ENCODE peak calls at places on chromosomes 11 and 22, in four cellular contexts. J is left ventricle myocardium inferior, A is T-helper 1 cell, W is body of pancreas. L is an unnamed sample.

GRCh38 chr11:88174627-88175003 is 628 bp downstream of the RAB38 start:
- DNase-seq in W (peak), A (no peak), J (peak), L (peak)

GRCh38 chr22:46107089-46107664 is 43.1 kb upstream of the PPARA start:
- DNase-seq in W (peak), J (no peak), A (no peak), L (no peak)

GRCh38 chr11:3642071-3642951 is 519 bp upstream of the ART5 start:
- DNase-seq in W (peak), J (peak), A (peak), L (peak)

GRCh38 chr11:132158696-132159095 is 788.3 kb downstream of the NTM start:
- DNase-seq in W (no peak), J (no peak), A (no peak), L (peak)

GRCh38 chr11:111797145-111797581 is 31.0 kb upstream of the PPP2R1B start:
- DNase-seq in J (no peak), W (no peak), A (no peak), L (no peak)

GRCh38 chr11:34395916-34396555 is 38.2 kb upstream of the ABTB2 start:
- DNase-seq in W (no peak), A (no peak), J (no peak), L (peak)

GRCh38 chr11:69923641-69924307 is 104.6 kb upstream of the FGF3 start:
- DNase-seq in J (no peak), W (no peak), A (no peak), L (no peak)

GRCh38 chr11:16785520-16786128 is 47.2 kb downstream of the C11orf58 start:
- DNase-seq in A (no peak), W (peak), J (peak), L (peak)

GRCh38 chr11:113906038-113906437 is 1.4 kb downstream of the HTR3B start:
- DNase-seq in A (no peak), J (no peak), W (peak), L (no peak)

GRCh38 chr22:19179472-19180048 is 1.0 kb upstream of the SLC25A1 start:
- DNase-seq in W (peak), J (peak), A (no peak), L (peak)

GRCh38 chr11:132140056-132140455 is 769.6 kb downstream of the NTM start:
- DNase-seq in J (no peak), A (no peak), W (no peak), L (no peak)

GRCh38 chr11:134508219-134508990 is 96.4 kb upstream of the B3GAT1 start:
- DNase-seq in W (peak), A (no peak), J (no peak), L (no peak)

GRCh38 chr11:130894322-130895025 is 21.8 kb downstream of the SNX19 start:
- DNase-seq in A (peak), W (peak), J (peak), L (peak)

GRCh38 chr11:65873280-65874156 is 918 bp upstream of the EFEMP2 start:
- DNase-seq in A (peak), W (peak), J (peak), L (peak)

GRCh38 chr11:66045177-66045639 is 3.8 kb downstream of the GAL3ST3 start:
- DNase-seq in A (peak), W (peak), J (peak), L (peak)

GRCh38 chr11:44993971-44994705 is 43.5 kb upstream of the TP53I11 start:
- DNase-seq in J (no peak), W (peak), A (no peak), L (no peak)

GRCh38 chr11:122140535-122140934 is 24.5 kb upstream of the BLID start:
- DNase-seq in A (no peak), J (no peak), W (no peak), L (peak)

GRCh38 chr11:75380716-75381420 is 18.4 kb upstream of the RPS3 start:
- DNase-seq in J (no peak), W (peak), A (no peak), L (no peak)

GRCh38 chr11:86990520-86990919 is 35.3 kb upstream of the FZD4 start:
- DNase-seq in W (no peak), A (no peak), J (no peak), L (peak)

GRCh38 chr22:17430298-17430900 is 61.1 kb downstream of the CECR2 start:
- DNase-seq in A (no peak), J (no peak), W (no peak), L (peak)

GRCh38 chr22:49587987-49588386 is 239.7 kb downstream of the BRD1 start:
- DNase-seq in A (no peak), W (no peak), J (no peak), L (no peak)

GRCh38 chr11:34356918-34357645 is 728 bp downstream of the ABTB2 start:
- DNase-seq in J (peak), A (peak), W (peak), L (peak)

GRCh38 chr11:12981879-12982531 is 27.1 kb upstream of the RASSF10 start:
- DNase-seq in A (no peak), W (no peak), J (no peak), L (no peak)

GRCh38 chr11:123454796-123455195 is 24.7 kb downstream of the GRAMD1B start:
- DNase-seq in A (no peak), W (no peak), J (no peak), L (no peak)

GRCh38 chr11:70819022-70819421 is 420.7 kb downstream of the CTTN start:
- DNase-seq in A (no peak), W (no peak), J (no peak), L (no peak)

GRCh38 chr11:74942073-74942750 is 6.7 kb downstream of the XRRA1 start:
- DNase-seq in J (no peak), A (no peak), W (no peak), L (no peak)

GRCh38 chr11:75324740-75325139 is 26.7 kb downstream of the ARRB1 start:
- DNase-seq in J (no peak), A (no peak), W (no peak), L (no peak)

GRCh38 chr11:115636686-115637555 is 132.7 kb upstream of the CADM1 start:
- DNase-seq in W (no peak), A (no peak), J (no peak), L (no peak)

GRCh38 chr11:131815631-131816030 is 445.2 kb downstream of the NTM start:
- DNase-seq in W (no peak), A (no peak), J (no peak), L (no peak)

GRCh38 chr11:65541093-65542010 is 16.5 kb downstream of the SCYL1 start:
- DNase-seq in A (no peak), W (no peak), J (no peak), L (no peak)

GRCh38 chr11:71198141-71198822 is 54.1 kb downstream of the SHANK2 start:
- DNase-seq in J (no peak), W (no peak), A (no peak), L (no peak)

GRCh38 chr22:38950527-38951111 is 6.8 kb upstream of the APOBEC3A start:
- DNase-seq in J (no peak), A (no peak), W (no peak), L (no peak)

GRCh38 chr11:70105755-70106571 is 27.8 kb downstream of the ANO1 start:
- DNase-seq in A (no peak), J (no peak), W (no peak), L (no peak)

GRCh38 chr11:1649021-1649420 is 19.4 kb downstream of the KRTAP5-5 start:
- DNase-seq in J (no peak), W (no peak), A (no peak), L (no peak)

GRCh38 chr11:106306942-106307341 is 229.5 kb downstream of the AASDHPPT start:
- DNase-seq in W (no peak), A (no peak), J (no peak), L (no peak)

L was measured in brain microvascular endothelial cell.